ENCODE peak calls at places on chromosomes 7 and 10, in six cellular contexts. D, U, P, I, H and T are unnamed samples. For H3K4me1, the result is how much of the 10 kb centered on the place peaks cover.

GRCh38 chr10:106078796-106079576 is 1085.5 kb downstream of the SORCS1 start:
- DNase-seq in H (no peak), U (no peak), I (no peak), D (no peak), P (no peak), T (no peak)

GRCh38 chr10:69124558-69125121 is 662 bp downstream of the VPS26A start:
- DNase-seq in H (no peak), D (no peak), U (peak), P (peak), I (no peak), T (no peak)

GRCh38 chr7:143477501-143478150 is at the start of gene TAS2R41:
- DNase-seq in P (no peak), I (no peak), H (no peak), D (no peak), U (no peak), T (no peak)

GRCh38 chr10:128215733-128216132 is 89.5 kb upstream of the MKI67 start:
- DNase-seq in H (no peak), I (no peak), P (no peak), D (no peak), U (no peak), T (no peak)

GRCh38 chr10:7320072-7320471 is 90.8 kb downstream of the SFMBT2 start:
- DNase-seq in P (no peak), U (no peak), I (no peak), H (no peak), D (no peak), T (no peak)

GRCh38 chr7:47538846-47539311 is 43.0 kb downstream of the TNS3 start:
- DNase-seq in I (no peak), P (peak), U (no peak), H (no peak), D (no peak), T (no peak)

GRCh38 chr7:90552521-90552920 is 43.6 kb upstream of the CDK14 start:
- DNase-seq in I (no peak), H (no peak), P (no peak), D (no peak), U (peak), T (no peak)

GRCh38 chr10:72259491-72260214 is 14.1 kb upstream of the DDIT4 start:
- DNase-seq in U (no peak), D (no peak), P (no peak), I (no peak), H (no peak), T (peak)

GRCh38 chr7:150992833-150993302 is 2.1 kb downstream of the NOS3 start:
- DNase-seq in U (peak), D (no peak), P (peak), I (no peak), H (peak), T (peak)

GRCh38 chr7:128299109-128299514 is 44.6 kb downstream of the RBM28 start:
- DNase-seq in U (no peak), D (no peak), H (no peak), P (no peak), I (no peak), T (no peak)

GRCh38 chr10:110502851-110503301 is 5.2 kb downstream of the DUSP5 start:
- DNase-seq in P (no peak), H (no peak), I (no peak), D (no peak), U (peak), T (peak)

GRCh38 chr7:30459591-30460245 is 18.9 kb downstream of the NOD1 start:
- DNase-seq in D (no peak), I (no peak), U (peak), H (no peak), P (peak), T (peak)

GRCh38 chr7:31043035-31043434 is 9.1 kb upstream of the ADCYAP1R1 start:
- DNase-seq in H (no peak), D (no peak), I (no peak), U (no peak), P (no peak), T (no peak)

GRCh38 chr7:123749537-123749857 is 694 bp upstream of the WASL start:
- DNase-seq in U (no peak), H (no peak), P (peak), I (no peak), D (no peak), T (no peak)

GRCh38 chr7:28785002-28785995 is 172.8 kb downstream of the TRIL start:
- DNase-seq in D (no peak), U (no peak), I (no peak), P (no peak), H (no peak), T (no peak)

GRCh38 chr10:71985542-71986250 is 21.5 kb downstream of the CHST3 start:
- DNase-seq in P (no peak), D (no peak), H (no peak), I (no peak), U (peak), T (no peak)

GRCh38 chr7:7257899-7258692 is 75.8 kb downstream of the C1GALT1 start:
- DNase-seq in D (no peak), H (no peak), U (no peak), I (no peak), P (no peak), T (no peak)

GRCh38 chr7:1927942-1928341 is 257.9 kb downstream of the ELFN1 start:
- DNase-seq in U (no peak), I (no peak), H (no peak), D (no peak), P (no peak), T (no peak)

GRCh38 chr7:140209866-140210609 is 33.3 kb upstream of the KDM7A start:
- DNase-seq in U (no peak), I (no peak), H (no peak), P (no peak), D (no peak), T (peak)

GRCh38 chr7:133886081-133886480 is 241.1 kb upstream of the LRGUK start:
- DNase-seq in P (no peak), D (no peak), H (no peak), I (no peak), U (no peak), T (no peak)

GRCh38 chr7:77444123-77444522 is 28.0 kb upstream of the GSAP start:
- DNase-seq in D (no peak), I (no peak), H (no peak), U (no peak), P (no peak), T (no peak)

GRCh38 chr10:113858541-113858940 is 4.1 kb downstream of the NHLRC2 start:
- DNase-seq in D (no peak), H (no peak), I (no peak), U (peak), P (no peak), T (no peak)

GRCh38 chr10:84291389-84291788 is 37.0 kb upstream of the CCSER2 start:
- DNase-seq in H (no peak), I (no peak), P (peak), D (no peak), U (peak), T (no peak)

GRCh38 chr7:157916946-157917670 is 580.3 kb downstream of the DNAJB6 start:
- DNase-seq in I (no peak), U (no peak), H (no peak), P (no peak), D (no peak), T (no peak)
- TF ChIP-seq POLR2AphosphoS5 in I (no peak), U (no peak), H (no peak), P (no peak), D (no peak), T (no peak)

GRCh38 chr7:71548746-71549145 is 416.8 kb downstream of the GALNT17 start:
- DNase-seq in U (no peak), H (no peak), P (no peak), D (no peak), I (no peak), T (no peak)

DNA sequence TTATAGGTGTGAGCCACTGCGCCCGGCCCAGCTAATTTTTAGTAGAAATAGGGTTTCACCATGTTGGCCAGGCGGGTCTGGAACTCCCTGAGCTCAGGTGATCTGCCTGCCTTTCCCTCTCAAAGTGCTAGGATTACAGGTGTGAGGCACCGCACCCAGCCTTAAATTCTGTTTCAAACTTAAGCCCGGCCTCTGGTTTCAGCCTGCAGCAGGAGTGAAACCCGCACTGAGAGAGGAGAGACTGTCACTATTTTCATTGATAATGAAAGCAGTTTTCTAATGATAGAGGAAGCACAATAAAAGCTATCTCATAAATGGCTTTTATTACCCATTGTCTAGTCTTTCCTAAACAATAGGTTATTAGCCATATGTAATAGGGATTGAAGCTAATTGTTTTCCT is 415.5 kb downstream of the GALNT17 start:
- DNase-seq in U (no peak), P (no peak), I (no peak), D (no peak), H (no peak), T (no peak)
- H3K4me3 ChIP-seq in U (no peak), P (no peak), I (no peak), D (no peak), H (no peak), T (no peak)

DNA sequence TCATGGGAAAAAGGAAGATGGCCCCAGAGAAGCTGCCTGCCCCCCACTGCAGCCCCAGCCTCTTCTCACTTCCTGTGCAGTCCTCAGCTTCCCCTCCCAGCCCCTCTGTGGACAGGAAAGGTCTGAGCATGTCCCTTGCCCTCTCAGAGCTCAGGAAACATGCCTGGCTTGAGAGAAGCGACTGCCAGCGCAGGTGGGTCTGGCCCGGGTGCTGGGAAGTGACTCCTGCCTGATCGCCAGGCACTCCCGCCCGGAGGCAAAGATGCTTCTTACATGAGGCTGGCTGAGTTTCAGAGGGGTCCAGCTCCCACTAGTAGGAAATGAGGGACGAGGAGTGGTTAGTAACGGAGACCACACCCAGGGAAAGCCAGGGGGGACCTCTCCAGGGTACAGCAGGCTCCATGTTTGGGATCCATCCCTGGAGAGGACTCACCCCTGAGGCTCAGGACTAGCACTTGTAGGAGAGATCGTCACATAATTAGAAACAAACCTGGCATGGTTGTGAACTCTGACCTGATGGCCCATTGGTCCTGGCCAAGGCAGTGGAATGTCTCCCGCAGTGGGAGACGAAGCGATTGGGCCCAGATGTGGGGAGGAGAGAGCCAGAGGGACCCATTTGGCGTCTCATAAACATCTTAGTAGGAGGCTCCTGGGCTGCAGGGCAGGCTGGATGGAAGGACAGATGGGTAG is 12.3 kb downstream of the ELN start:
- DNase-seq in I (no peak), D (no peak), U (no peak), P (no peak), H (no peak), T (no peak)
- H3K4me1 ChIP-seq in I (under half), D (under half), U (under half), P (under half), H (under half), T (under half)

DNA sequence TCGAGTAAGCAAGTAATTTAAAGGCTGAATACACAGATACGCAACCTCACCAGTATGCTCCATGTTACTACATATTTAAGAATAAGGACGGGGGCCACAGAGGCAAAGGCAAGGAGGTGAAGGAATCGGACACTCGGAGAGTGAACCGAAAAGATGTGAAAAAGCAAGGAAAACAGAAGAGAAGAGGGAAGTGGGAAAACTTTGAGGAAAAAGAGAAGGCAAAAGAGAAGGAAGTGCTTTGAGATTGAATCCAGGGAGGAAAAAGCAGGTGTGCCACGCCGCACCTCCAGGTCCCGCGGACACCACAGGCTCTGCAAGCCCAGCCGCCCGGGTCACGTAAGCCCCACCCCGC is 367 bp upstream of the AVL9 start:
- DNase-seq in U (peak), I (no peak), P (no peak), D (no peak), H (no peak), T (no peak)
- TF ChIP-seq POLR2AphosphoS5 in U (no peak), I (peak), P (peak), D (no peak), H (no peak), T (peak)

GRCh38 chr10:96374639-96374984 is 15.8 kb upstream of the OPALIN start:
- DNase-seq in U (no peak), P (no peak), D (no peak), I (no peak), H (peak), T (no peak)

GRCh38 chr10:96374004-96374403 is 15.2 kb upstream of the OPALIN start:
- DNase-seq in U (no peak), P (no peak), I (no peak), D (peak), H (no peak), T (no peak)

GRCh38 chr10:96376483-96376882 is 17.7 kb upstream of the OPALIN start:
- DNase-seq in P (no peak), I (no peak), D (no peak), U (no peak), H (no peak), T (no peak)

GRCh38 chr10:96377816-96378294 is 19.1 kb upstream of the OPALIN start:
- DNase-seq in H (peak), U (no peak), P (peak), D (no peak), I (no peak), T (peak)

DNA sequence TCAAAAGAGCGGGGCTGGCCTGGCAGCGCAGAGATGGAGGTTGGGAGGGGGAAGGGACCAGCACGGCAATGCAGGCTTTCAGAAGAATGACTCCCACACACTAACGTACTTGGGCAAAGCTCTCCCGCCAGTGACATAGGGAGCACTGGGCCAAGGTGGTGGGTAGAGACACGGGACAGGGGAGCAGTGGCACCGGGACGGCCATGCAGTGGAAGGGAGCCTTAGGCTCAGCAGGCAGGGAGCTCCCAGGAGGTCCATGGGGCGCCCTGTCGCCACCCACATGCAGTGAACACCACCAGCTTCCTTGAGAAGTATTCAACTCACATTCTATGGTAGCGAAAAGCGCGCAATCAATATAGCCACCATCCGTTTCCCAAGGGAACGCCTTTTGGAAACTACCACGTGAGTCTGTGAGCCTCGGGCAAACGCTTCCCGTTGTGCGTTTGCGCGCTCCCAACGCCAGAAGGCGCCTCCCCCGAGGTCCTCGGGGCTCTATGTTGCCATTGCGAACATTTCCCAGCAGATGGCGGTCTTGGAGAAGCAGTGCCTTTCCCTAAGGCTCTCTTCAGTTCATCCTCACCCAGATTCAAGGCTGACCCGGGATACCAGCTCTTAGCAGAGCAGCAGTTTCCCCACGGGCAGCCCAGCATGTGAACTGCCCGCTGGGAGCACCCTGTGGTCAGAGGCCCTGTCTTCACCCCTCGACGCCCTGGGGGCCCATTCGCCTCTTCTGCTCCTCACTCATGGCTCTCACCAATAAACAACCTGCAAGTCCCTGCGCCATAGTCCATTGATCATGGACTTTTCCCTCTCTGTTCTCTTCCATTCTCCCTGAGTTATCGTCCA is 16.4 kb upstream of the OPALIN start:
- DNase-seq in U (peak), H (peak), D (peak), I (peak), P (peak), T (peak)
- H3K4me3 ChIP-seq in U (no peak), H (peak), D (peak), I (peak), P (no peak), T (peak)

DNA sequence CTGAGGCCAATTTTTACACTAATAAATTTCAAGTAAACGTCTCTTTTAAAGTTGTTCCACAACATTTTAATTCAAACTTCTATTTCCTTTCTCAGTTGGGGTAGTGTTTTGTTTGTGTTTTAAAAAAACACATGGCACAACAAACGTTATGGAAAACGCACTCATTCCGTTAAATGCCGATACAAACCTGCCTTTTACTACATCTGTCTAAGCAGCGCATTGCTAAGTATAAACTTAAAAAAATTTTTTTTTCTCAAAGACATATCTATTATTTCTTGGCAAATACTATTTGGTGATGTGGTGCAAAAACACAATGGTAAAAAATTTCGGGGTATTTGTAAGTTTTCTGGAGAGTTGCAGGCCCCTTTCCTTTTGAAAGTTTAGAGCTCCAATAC is 1.4 kb downstream of the SKIDA1 start:
- DNase-seq in I (no peak), U (no peak), P (no peak), D (no peak), H (no peak), T (no peak)
- H3K4me1 ChIP-seq in I (under half), U (under half), P (under half), D (under half), H (under half), T (under half)

GRCh38 chr10:24467094-24467493 is 256.6 kb downstream of the ARHGAP21 start:
- DNase-seq in H (no peak), I (no peak), P (no peak), D (no peak), U (no peak), T (no peak)

GRCh38 chr10:24465124-24465874 is 256.4 kb downstream of the KIAA1217 start:
- DNase-seq in U (no peak), P (no peak), I (no peak), H (no peak), D (peak), T (no peak)

GRCh38 chr10:24467605-24468004 is 256.1 kb downstream of the ARHGAP21 start:
- DNase-seq in P (no peak), D (no peak), I (no peak), H (no peak), U (no peak), T (no peak)

GRCh38 chr10:24465899-24466615 is 257.1 kb downstream of the KIAA1217 start:
- DNase-seq in U (no peak), I (peak), H (no peak), P (peak), D (no peak), T (no peak)

GRCh38 chr10:24466616-24466949 is 257.1 kb downstream of the ARHGAP21 start:
- DNase-seq in P (no peak), H (no peak), U (no peak), I (no peak), D (no peak), T (no peak)
- TF ChIP-seq POLR2AphosphoS5 in P (no peak), H (no peak), U (no peak), I (no peak), D (no peak), T (no peak)